ENCODE peak calls at places on chromosomes 2 and 18, in four cellular contexts. L is heart right ventricle, U is aorta, Q is lower lobe of right lung. I is an unnamed sample.

GRCh38 chr2:122670932-122671331 is 915.5 kb downstream of the TSN start:
- DNase-seq in L (no peak), U (no peak), Q (no peak), I (no peak)

GRCh38 chr2:224982910-224983688 is 59.2 kb downstream of the DOCK10 start:
- DNase-seq in L (no peak), U (no peak), Q (peak; percentile 47), I (no peak)

GRCh38 chr18:79465392-79465991 is 69.8 kb downstream of the NFATC1 start:
- DNase-seq in L (peak; percentile 35), U (no peak), Q (no peak), I (no peak)

GRCh38 chr18:67104700-67105284 is 411.7 kb downstream of the DSEL start:
- DNase-seq in L (peak; percentile 23), U (peak; percentile 74), Q (peak; percentile 52), I (no peak)

GRCh38 chr2:234060236-234060635 is 9.7 kb downstream of the SPP2 start:
- DNase-seq in L (no peak), U (no peak), Q (no peak), I (no peak)

GRCh38 chr2:231701456-231702373 is 6.6 kb upstream of the PTMA start:
- DNase-seq in L (no peak), U (no peak), Q (peak; percentile 94), I (no peak)

GRCh38 chr2:178513876-178514275 is 33.6 kb downstream of the PLEKHA3 start:
- DNase-seq in L (no peak), U (no peak), Q (no peak), I (no peak)

GRCh38 chr2:232026941-232027340 is 65.4 kb downstream of the DIS3L2 start:
- DNase-seq in L (no peak), U (no peak), Q (no peak), I (no peak)

GRCh38 chr18:47254341-47254939 is 3.0 kb upstream of the SKOR2 start:
- DNase-seq in L (peak; percentile 25), U (peak; percentile 79), Q (peak; percentile 65), I (no peak)

GRCh38 chr2:12376025-12376424 is 340.7 kb upstream of the TRIB2 start:
- DNase-seq in L (no peak), U (no peak), Q (no peak), I (no peak)

GRCh38 chr2:73611867-73612266 is 30.4 kb downstream of the NAT8 start:
- DNase-seq in L (no peak), U (no peak), Q (no peak), I (no peak)

GRCh38 chr2:60413069-60413818 is 140.2 kb downstream of the BCL11A start:
- DNase-seq in L (no peak), U (no peak), Q (no peak), I (no peak)

GRCh38 chr18:23406271-23406787 is 46.8 kb upstream of the RIOK3 start:
- DNase-seq in L (no peak), U (no peak), Q (no peak), I (no peak)

GRCh38 chr2:99725810-99726209 is 236.0 kb upstream of the REV1 start:
- DNase-seq in L (no peak), U (no peak), Q (no peak), I (no peak)

GRCh38 chr2:10128420-10128819 is 5.9 kb downstream of the RRM2 start:
- DNase-seq in L (no peak), U (no peak), Q (no peak), I (no peak)

GRCh38 chr2:226561962-226562361 is 237.7 kb downstream of the IRS1 start:
- DNase-seq in L (no peak), U (no peak), Q (no peak), I (no peak)

GRCh38 chr2:70045932-70046331 is 41.3 kb upstream of the PCBP1 start:
- DNase-seq in L (no peak), U (no peak), Q (no peak), I (no peak)
- H3K27ac ChIP-seq in L (peak overlapping the region; percentile 44), U (no peak overlapping the region), Q (peak overlapping the region; percentile 63), I (peak overlapping the region; percentile 1)

DNA sequence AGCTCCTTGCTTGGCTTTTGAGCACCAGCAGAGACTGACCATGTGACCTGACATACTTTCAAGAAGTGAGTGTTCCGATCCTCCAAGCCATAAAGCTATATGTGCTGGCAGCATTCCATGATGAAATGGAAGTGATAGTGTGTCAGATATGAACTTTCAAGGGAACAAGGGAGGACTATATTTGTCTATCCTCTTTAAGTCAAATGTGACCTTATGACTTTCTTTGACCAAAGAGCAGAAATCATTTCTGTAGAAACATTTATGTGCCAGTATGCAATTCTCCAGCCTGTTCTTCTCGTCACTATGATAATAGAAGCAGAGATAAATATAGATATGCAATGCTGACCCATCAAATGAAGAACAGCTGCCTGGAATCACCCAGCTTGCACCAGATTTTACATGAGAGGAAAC is 14.4 kb downstream of the HYCC2 start:
- DNase-seq in L (no peak), U (no peak), Q (no peak), I (no peak)
- H3K27ac ChIP-seq in L (no peak overlapping the region), U (no peak overlapping the region), Q (no peak overlapping the region), I (no peak overlapping the region)

GRCh38 chr2:54371461-54372065 is 84.6 kb upstream of the SPTBN1 start:
- DNase-seq in L (no peak), U (no peak), Q (no peak), I (no peak)
- H3K27ac ChIP-seq in L (peak overlapping the region; percentile 81), U (no peak overlapping the region), Q (peak overlapping the region; percentile 50), I (peak overlapping the region; percentile 63)

GRCh38 chr2:62340981-62341624 is 145.2 kb downstream of the B3GNT2 start:
- DNase-seq in L (peak; percentile 46), U (no peak), Q (no peak), I (no peak)
- H3K27ac ChIP-seq in L (peak overlapping the region; percentile 14), U (no peak overlapping the region), Q (no peak overlapping the region), I (no peak overlapping the region)

DNA sequence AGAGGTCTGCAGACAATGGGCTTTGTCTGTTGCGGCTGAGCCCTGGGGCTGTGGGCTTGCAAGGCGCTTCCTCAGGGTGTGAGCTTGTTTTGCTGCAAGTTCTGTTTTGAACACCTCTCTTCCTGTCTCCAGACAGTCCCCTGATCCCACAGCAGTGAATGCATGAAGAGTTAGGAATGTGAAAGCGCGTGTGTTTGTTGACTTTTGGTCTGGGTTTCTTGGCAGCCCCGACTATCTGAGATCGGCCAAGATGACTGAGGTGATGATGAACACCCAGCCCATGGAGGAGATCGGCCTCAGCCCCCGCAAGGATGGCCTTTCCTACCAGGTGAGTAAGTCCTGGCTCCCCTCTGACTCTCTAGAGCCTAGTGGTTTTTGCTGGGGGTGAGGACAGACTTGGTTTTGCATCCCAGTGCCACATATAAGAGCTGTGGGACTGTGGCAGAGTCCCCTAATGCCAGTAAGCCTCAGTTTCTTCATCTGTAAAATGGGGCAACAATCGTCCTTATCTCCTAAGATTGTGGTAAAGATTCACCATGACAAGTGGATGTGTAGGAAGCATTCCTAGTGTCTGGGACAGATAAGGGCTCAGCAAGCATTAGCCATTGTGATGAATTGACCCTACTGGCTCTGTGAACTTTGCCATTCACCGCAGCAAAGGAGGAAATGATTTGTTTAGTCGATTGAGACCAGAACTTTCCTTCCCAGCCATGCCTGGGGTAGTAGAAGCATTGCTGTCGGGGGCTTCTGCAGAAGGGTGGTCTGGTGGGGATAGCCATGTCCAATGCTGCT is 3.0 kb downstream of the LBH start:
- DNase-seq in L (no peak), U (no peak), Q (no peak), I (no peak)
- H3K27ac ChIP-seq in L (peak overlapping the region; percentile 7), U (peak overlapping the region; percentile 84), Q (peak overlapping the region; percentile 91), I (no peak overlapping the region)

GRCh38 chr2:20674309-20674965 is 7.5 kb downstream of the GDF7 start:
- DNase-seq in L (no peak), U (no peak), Q (no peak), I (no peak)
- H3K27ac ChIP-seq in L (peak overlapping the region; percentile 60), U (peak overlapping the region; percentile 80), Q (no peak overlapping the region), I (no peak overlapping the region)

DNA sequence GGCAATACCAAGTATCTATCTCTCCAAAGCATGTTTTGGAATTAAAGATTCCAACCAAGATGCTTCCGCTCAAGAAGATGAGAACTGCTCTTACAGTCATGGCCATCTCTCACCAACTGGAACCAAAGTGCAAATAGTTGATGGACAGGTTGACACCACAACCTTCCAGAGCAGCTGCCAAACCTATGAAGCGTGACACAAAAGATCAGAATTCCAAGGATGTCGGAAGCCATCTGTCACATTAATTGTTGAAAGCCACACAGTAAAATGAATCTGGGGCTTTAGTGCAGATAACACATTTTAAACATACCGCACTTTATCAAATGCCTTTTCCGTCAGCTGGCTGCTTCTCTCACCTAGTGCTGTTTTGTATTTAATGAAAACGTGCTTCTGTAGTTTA is 195.7 kb downstream of the CDH20 start:
- DNase-seq in L (no peak), U (no peak), Q (no peak), I (no peak)
- H3K27ac ChIP-seq in L (no peak overlapping the region), U (no peak overlapping the region), Q (no peak overlapping the region), I (no peak overlapping the region)

DNA sequence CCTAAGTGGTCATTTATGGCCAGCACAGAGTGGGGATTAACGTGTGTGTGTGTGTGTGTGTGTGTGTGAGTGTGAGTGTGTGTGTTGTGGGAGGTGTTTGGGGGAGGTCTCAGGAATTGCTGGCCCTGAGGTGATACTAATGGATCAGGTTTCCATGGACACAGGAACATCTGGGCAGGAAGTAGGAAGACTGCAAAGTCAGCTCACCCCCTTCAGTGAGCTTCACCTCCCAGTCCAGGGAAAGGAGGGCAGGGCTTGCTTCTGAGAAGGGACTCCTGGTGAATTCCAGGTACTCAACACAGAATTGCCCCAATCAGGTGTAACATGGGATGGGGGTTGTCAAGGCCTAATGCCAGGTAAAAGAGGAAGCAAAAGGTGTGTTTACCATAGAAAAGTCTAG is 30.3 kb upstream of the IL1R1 start:
- DNase-seq in L (no peak), U (no peak), Q (no peak), I (no peak)
- H3K27ac ChIP-seq in L (no peak overlapping the region), U (no peak overlapping the region), Q (no peak overlapping the region), I (no peak overlapping the region)